ENCODE peak calls at places on chromosomes 13 and 19, in nine cellular contexts. A is HCT116, G is OCI-LY7, V is cardiac muscle cell, X is right lobe of liver, Q is uterus, Z is IMR-90, R is tibial nerve, F is PC-9. T is an unnamed sample.

GRCh38 chr13:111204438-111205177 is 89.5 kb downstream of the ARHGEF7 start:
- DNase-seq in F (no peak), X (no peak), Z (peak; percentile 84), V (no peak), Q (peak; percentile 68), A (no peak), G (no peak), R (peak; percentile 72), T (no peak)

GRCh38 chr19:43781630-43782310 is 997 bp upstream of the KCNN4 start:
- DNase-seq in F (no peak), X (no peak), A (no peak), V (no peak), G (peak; percentile 27), R (no peak), Z (no peak), Q (no peak), T (no peak)

GRCh38 chr13:110250258-110250891 is 56.6 kb downstream of the COL4A1 start:
- DNase-seq in V (no peak), A (no peak), X (no peak), Z (peak; percentile 77), F (no peak), R (peak; percentile 54), Q (peak; percentile 71), G (no peak), T (no peak)

GRCh38 chr19:2820112-2820702 is 539 bp downstream of the ZNF554 start:
- DNase-seq in X (peak; percentile 19), A (no peak), V (peak; percentile 52), G (peak; percentile 23), Z (no peak), F (no peak), R (no peak), Q (no peak), T (no peak)

GRCh38 chr13:44692173-44692713 is 116.1 kb upstream of the TSC22D1 start:
- DNase-seq in A (peak; percentile 70), Z (peak; percentile 43), G (no peak), Q (no peak), R (no peak), F (peak; percentile 42), V (no peak), X (no peak), T (no peak)

GRCh38 chr13:101323601-101324000 is 92.7 kb downstream of the NALCN start:
- DNase-seq in Q (no peak), F (no peak), X (no peak), R (no peak), A (no peak), V (no peak), Z (no peak), G (no peak), T (no peak)

GRCh38 chr13:36133950-36134349 is 2.8 kb upstream of the DCLK1 start:
- DNase-seq in F (no peak), G (no peak), Q (no peak), A (no peak), Z (no peak), X (no peak), R (no peak), V (no peak), T (no peak)

GRCh38 chr19:39582442-39582841 is 19.9 kb upstream of the LGALS13 start:
- DNase-seq in X (no peak), R (no peak), G (no peak), A (no peak), F (no peak), V (no peak), Z (no peak), Q (no peak), T (no peak)

GRCh38 chr13:32036131-32036695 is 4.6 kb downstream of the FRY start:
- DNase-seq in V (no peak), R (peak; percentile 23), X (no peak), Q (no peak), Z (no peak), A (no peak), F (no peak), G (no peak), T (no peak)

GRCh38 chr19:2381151-2381822 is 21.2 kb downstream of the TMPRSS9 start:
- DNase-seq in A (no peak), Q (no peak), X (no peak), R (no peak), G (no peak), Z (peak; percentile 15), V (peak; percentile 27), F (no peak), T (no peak)

GRCh38 chr19:45667620-45668341 is at the start of gene GIPR:
- DNase-seq in Q (no peak), F (peak; percentile 91), R (no peak), G (peak; percentile 76), A (peak; percentile 72), Z (peak; percentile 38), X (peak; percentile 40), V (peak; percentile 85), T (no peak)

GRCh38 chr13:36709136-36709895 is 35.5 kb downstream of the SERTM1 start:
- DNase-seq in Q (no peak), A (no peak), V (no peak), X (no peak), G (no peak), R (no peak), Z (no peak), F (no peak), T (no peak)

GRCh38 chr19:34368338-34368737 is 3.3 kb downstream of the GPI start:
- DNase-seq in X (no peak), Q (no peak), V (no peak), R (no peak), F (no peak), Z (no peak), G (no peak), A (no peak), T (no peak)
- H3K9me3 ChIP-seq in X (no peaks in the 10 kb centered on the region), Q (no peaks in the 10 kb centered on the region), V (no peaks in the 10 kb centered on the region), R (no peaks in the 10 kb centered on the region), F (no peaks in the 10 kb centered on the region), Z (no peaks in the 10 kb centered on the region), G (no peaks in the 10 kb centered on the region), A (no peaks in the 10 kb centered on the region), T (no peaks in the 10 kb centered on the region)

GRCh38 chr19:53907193-53907581 is 1.9 kb upstream of the CACNG7 start:
- DNase-seq in Z (no peak), V (no peak), F (no peak), A (no peak), R (no peak), G (no peak), Q (no peak), X (no peak), T (no peak)
- H3K4me3 ChIP-seq in Z (no peak overlapping the region), V (no peak overlapping the region), F (no peak overlapping the region), A (no peak overlapping the region), R (no peak overlapping the region), G (no peak overlapping the region), Q (no peak overlapping the region), X (no peak overlapping the region), T (no peak overlapping the region)

GRCh38 chr19:16496613-16496983 is 404 bp downstream of the C19orf44 start:
- DNase-seq in V (no peak), F (peak; percentile 51), Z (peak; percentile 44), Q (peak; percentile 59), X (no peak), G (peak; percentile 15), A (no peak), R (no peak), T (no peak)

GRCh38 chr19:16497042-16497441 is 848 bp downstream of the C19orf44 start:
- DNase-seq in V (no peak), X (no peak), Q (no peak), F (no peak), Z (no peak), G (no peak), R (no peak), A (no peak), T (no peak)

GRCh38 chr19:16497837-16498236 is 1.6 kb downstream of the C19orf44 start:
- DNase-seq in Q (no peak), A (no peak), V (no peak), F (no peak), G (no peak), X (no peak), R (no peak), Z (no peak), T (no peak)

DNA sequence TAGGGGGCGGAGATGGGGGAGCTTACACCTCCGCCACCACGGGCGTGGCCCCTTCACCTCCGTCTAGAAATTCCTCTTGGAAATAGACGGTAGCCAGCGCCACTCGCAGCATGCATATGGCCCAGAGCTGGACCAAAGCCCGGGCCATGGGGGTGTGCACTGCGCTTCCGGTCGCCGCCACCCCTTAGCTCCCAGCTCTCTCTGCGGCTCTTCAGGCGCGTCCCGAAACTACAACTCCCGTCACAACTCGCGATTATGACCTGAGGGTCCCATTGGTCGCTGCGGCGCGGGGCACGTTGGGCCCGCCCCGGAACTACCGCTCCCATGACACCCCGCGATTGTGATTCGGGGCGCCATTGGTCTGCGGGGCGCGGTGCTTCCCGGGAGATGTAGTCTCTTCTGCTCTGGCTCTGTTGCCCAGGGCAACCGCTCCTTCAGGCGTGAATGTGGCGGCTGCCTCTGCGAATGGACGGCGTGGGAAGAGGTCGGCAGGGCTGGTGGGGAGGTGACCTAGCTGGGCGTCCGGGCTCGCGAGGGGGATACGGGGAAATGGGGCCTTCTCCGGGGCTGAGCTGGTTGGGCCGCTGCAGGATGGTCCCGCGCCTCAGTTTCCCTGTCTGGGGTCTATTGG is at the start of the genes C19orf44 and CALR3:
- DNase-seq in G (peak; percentile 99), A (peak; percentile 94), X (peak; percentile 98), V (peak; percentile 99), Q (peak; percentile 98), F (peak; percentile 98), Z (peak; percentile 98), R (peak; percentile 97), T (peak; percentile 99)
- TF ChIP-seq CTCF in G (no peak), A (no peak), X (peak; percentile 31), V (no peak), Q (peak; percentile 25), F (no peak), Z (peak; percentile 15), R (peak; percentile 17), T (peak; percentile 53)

DNA sequence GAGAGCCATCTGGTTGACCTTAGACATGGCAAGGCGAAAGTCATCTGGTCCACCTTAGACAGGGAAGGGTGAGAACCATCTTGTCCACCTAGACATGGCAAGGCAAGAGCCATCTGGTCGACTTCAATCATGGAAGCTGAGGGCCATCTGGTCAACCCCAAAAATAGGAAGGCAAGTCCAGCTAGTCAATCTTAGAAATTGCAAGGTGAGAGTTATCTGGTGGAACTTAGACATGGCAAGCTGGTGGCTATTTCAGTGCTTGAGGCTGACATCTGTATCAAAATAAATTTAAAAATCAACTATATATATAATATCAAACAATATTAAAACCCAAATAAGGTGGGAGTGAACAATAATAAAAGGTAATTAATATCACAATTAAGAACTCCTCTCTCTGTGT is 83.9 kb downstream of the ZNF726 start:
- DNase-seq in V (no peak), Q (no peak), A (no peak), R (no peak), F (no peak), G (no peak), X (no peak), Z (no peak), T (no peak)
- H3K9me3 ChIP-seq in V (peaks cover 1% of the 10 kb centered on the region), Q (no peaks in the 10 kb centered on the region), A (peaks cover 32% of the 10 kb centered on the region), R (no peaks in the 10 kb centered on the region), F (peaks cover 45% of the 10 kb centered on the region), G (peaks cover 8% of the 10 kb centered on the region), X (no peaks in the 10 kb centered on the region), Z (peaks cover 50% of the 10 kb centered on the region), T (no peaks in the 10 kb centered on the region)

DNA sequence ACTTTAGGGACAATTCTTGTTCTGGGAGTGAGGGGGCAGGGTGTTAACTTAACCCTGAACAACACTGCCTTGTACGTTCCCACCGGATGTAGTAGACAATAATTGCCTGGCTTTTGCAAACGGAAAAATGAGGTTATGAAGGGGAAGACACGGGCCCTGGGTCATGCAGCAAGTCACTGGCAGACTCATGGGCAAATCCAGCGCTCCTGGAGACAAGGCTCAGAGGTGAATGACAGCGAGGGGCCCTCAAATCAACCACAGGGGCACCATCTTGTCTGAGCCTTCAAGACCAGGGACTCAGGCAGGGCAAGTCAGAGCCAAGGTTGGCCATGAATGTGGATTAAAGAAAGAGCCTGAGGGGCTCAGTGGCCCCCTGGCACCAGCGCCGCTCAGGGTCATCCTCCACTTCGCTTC is 2.8 kb downstream of the RASA3 start:
- DNase-seq in Z (no peak), R (no peak), F (no peak), G (no peak), V (no peak), X (no peak), A (no peak), Q (no peak), T (no peak)
- H3K4me3 ChIP-seq in Z (no peak overlapping the region), R (no peak overlapping the region), F (no peak overlapping the region), G (peak overlapping the region; percentile 47), V (no peak overlapping the region), X (no peak overlapping the region), A (peak overlapping the region; percentile 50), Q (no peak overlapping the region), T (no peak overlapping the region)